ENCODE peak calls at places on chromosome 4, in five cellular contexts. Q, O, Z, K and W are unnamed samples.

GRCh38 chr4:97395980-97396562 is 747.2 kb downstream of the STPG2 start:
- DNase-seq in Q (no peak), O (no peak), Z (no peak), K (no peak), W (no peak)

GRCh38 chr4:110518889-110519490 is 43.0 kb downstream of the ENPEP start:
- DNase-seq in Q (no peak), O (no peak), Z (no peak), K (no peak), W (no peak)

GRCh38 chr4:8330821-8331566 is 61.4 kb downstream of the HTRA3 start:
- DNase-seq in Q (no peak), O (peak), Z (no peak), K (no peak), W (no peak)

GRCh38 chr4:145735330-145735638 is 55.3 kb downstream of the C4orf51 start:
- DNase-seq in Q (peak), O (peak), Z (no peak), K (no peak), W (no peak)

GRCh38 chr4:143558823-143559756 is 45.6 kb downstream of the SMARCA5 start:
- DNase-seq in Q (peak), O (peak), Z (peak), K (no peak), W (no peak)

GRCh38 chr4:81572398-81572797 is 100.7 kb upstream of the RASGEF1B start:
- DNase-seq in Q (no peak), O (no peak), Z (no peak), K (no peak), W (no peak)

GRCh38 chr4:40719008-40719623 is 30.6 kb upstream of the NSUN7 start:
- DNase-seq in Q (peak), O (no peak), Z (no peak), K (peak), W (no peak)

GRCh38 chr4:83125738-83126141 is 11.2 kb upstream of the PLAC8 start:
- DNase-seq in Q (no peak), O (no peak), Z (no peak), K (no peak), W (no peak)

GRCh38 chr4:41750158-41750623 is 1.7 kb upstream of the PHOX2B start:
- DNase-seq in Q (no peak), O (no peak), Z (no peak), K (no peak), W (no peak)

GRCh38 chr4:41749650-41750049 is 1.1 kb upstream of the PHOX2B start:
- DNase-seq in Q (no peak), O (no peak), Z (no peak), K (no peak), W (no peak)

GRCh38 chr4:41752081-41752836 is 3.7 kb upstream of the PHOX2B start:
- DNase-seq in Q (no peak), O (no peak), Z (no peak), K (no peak), W (no peak)

GRCh38 chr4:41751325-41752061 is 3.0 kb upstream of the PHOX2B start:
- DNase-seq in Q (no peak), O (no peak), Z (no peak), K (no peak), W (no peak)

GRCh38 chr4:41750624-41751324 is 2.2 kb upstream of the PHOX2B start:
- DNase-seq in Q (no peak), O (no peak), Z (no peak), K (no peak), W (no peak)
- H3K4me3 ChIP-seq in Q (no peak), O (no peak), Z (no peak), K (no peak), W (no peak)

DNA sequence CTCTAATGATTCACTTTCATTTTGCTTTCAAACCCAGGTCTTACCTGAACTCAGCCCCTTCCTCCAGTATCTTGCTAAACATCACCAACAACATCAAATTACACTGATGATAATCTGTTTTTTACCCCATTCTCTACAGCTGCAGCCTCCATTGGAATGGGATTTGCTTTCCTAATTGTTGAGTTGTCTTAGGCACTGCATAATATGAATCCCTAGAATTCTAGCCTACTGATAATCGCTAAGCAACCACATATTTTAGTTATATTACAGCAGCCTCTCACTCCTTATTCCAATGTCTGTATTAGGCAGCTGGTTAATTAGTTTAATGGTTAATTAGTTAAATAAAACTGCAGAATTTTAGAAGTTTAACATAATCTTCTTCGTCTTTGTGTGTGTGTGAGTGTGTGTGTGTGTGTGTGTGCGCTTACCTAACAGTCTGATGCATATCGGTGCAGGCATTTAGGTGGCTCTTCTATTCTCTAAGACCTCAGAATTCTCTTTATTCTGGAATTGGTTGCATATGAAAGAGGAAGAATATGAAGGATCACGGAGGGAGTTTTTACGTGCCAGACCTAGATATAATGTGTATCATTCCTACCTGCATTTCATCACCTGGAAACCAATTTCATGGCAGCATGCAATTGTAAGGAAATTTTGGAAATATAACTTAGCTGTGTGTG is 5.3 kb upstream of the COMMD8 start:
- DNase-seq in Q (peak), O (no peak), Z (no peak), K (no peak), W (no peak)
- H3K4me3 ChIP-seq in Q (no peak), O (no peak), Z (no peak), K (no peak), W (no peak)

GRCh38 chr4:186108391-186108790 is 3.9 kb downstream of the FAM149A start:
- DNase-seq in Q (no peak), O (no peak), Z (no peak), K (no peak), W (no peak)

GRCh38 chr4:186104895-186105720 is 604 bp downstream of the FAM149A start:
- DNase-seq in Q (no peak), O (no peak), Z (no peak), K (no peak), W (no peak)

GRCh38 chr4:186105721-186106335 is 1.3 kb downstream of the FAM149A start:
- DNase-seq in Q (no peak), O (no peak), Z (no peak), K (no peak), W (no peak)

GRCh38 chr4:186102931-186103330 is 1.6 kb upstream of the FAM149A start:
- DNase-seq in Q (no peak), O (no peak), Z (no peak), K (no peak), W (no peak)

GRCh38 chr4:186104114-186104894 is at the start of gene FAM149A:
- DNase-seq in Q (no peak), O (peak), Z (peak), K (peak), W (no peak)
- H3K4me3 ChIP-seq in Q (no peak), O (peak), Z (peak), K (peak), W (no peak)

GRCh38 chr4:123023647-123024046 is 101.2 kb upstream of the NUDT6 start:
- DNase-seq in Q (no peak), O (no peak), Z (no peak), K (no peak), W (no peak)
- H3K4me3 ChIP-seq in Q (no peak), O (no peak), Z (no peak), K (no peak), W (no peak)